ENCODE peak calls at places on chromosomes 5 and 9, in four cellular contexts. Q, E, T and X are unnamed samples.

GRCh38 chr5:145872914-145873313 is at the start of gene GRXCR2:
- DNase-seq in E (no peak), Q (no peak), T (no peak), X (no peak)

GRCh38 chr9:79221084-79221483 is 350.7 kb upstream of the TLE4 start:
- DNase-seq in E (no peak), Q (no peak), T (peak; percentile 84), X (no peak)

GRCh38 chr5:3347741-3348140 is 247.9 kb upstream of the IRX1 start:
- DNase-seq in E (peak; percentile 10), Q (no peak), T (no peak), X (no peak)

GRCh38 chr9:113598883-113599282 is 135.4 kb downstream of the RGS3 start:
- DNase-seq in E (peak; percentile 21), Q (no peak), T (no peak), X (no peak)

GRCh38 chr5:119966028-119966427 is 336.7 kb downstream of the FAM170A start:
- DNase-seq in Q (no peak), T (no peak), E (no peak), X (no peak)

GRCh38 chr5:88665750-88666215 is 217.2 kb downstream of the MEF2C start:
- DNase-seq in E (peak; percentile 66), Q (no peak), T (no peak), X (peak; percentile 54)

GRCh38 chr9:137320555-137321384 is 18.7 kb upstream of the NRARP start:
- DNase-seq in T (no peak), Q (no peak), E (peak; percentile 58), X (no peak)

GRCh38 chr5:5523066-5523505 is 100.6 kb downstream of the ICE1 start:
- DNase-seq in E (no peak), T (peak; percentile 35), Q (peak; percentile 16), X (no peak)

GRCh38 chr5:31361234-31361633 is 167.7 kb downstream of the CDH6 start:
- DNase-seq in E (no peak), T (peak; percentile 76), Q (no peak), X (no peak)

GRCh38 chr9:3526903-3527652 is 1.3 kb upstream of the RFX3 start:
- DNase-seq in T (peak; percentile 13), Q (peak; percentile 76), E (peak; percentile 61), X (peak; percentile 41)

GRCh38 chr5:30050056-30050815 is 1143.2 kb upstream of the CDH6 start:
- DNase-seq in Q (no peak), T (no peak), E (no peak), X (no peak)

GRCh38 chr9:114387678-114388431 is at the start of gene AKNA:
- DNase-seq in E (peak; percentile 85), T (peak; percentile 79), Q (peak; percentile 90), X (peak; percentile 51)

GRCh38 chr9:116387934-116388714 is 234.5 kb downstream of the PAPPA start:
- DNase-seq in E (no peak), Q (no peak), T (no peak), X (no peak)

GRCh38 chr5:124795829-124796228 is 49.4 kb upstream of the ZNF608 start:
- DNase-seq in T (no peak), E (no peak), Q (no peak), X (no peak)

GRCh38 chr5:140821375-140822280 is at the start of gene PCDHA5:
- DNase-seq in T (no peak), E (no peak), Q (no peak), X (no peak)

GRCh38 chr5:113574417-113574816 is 60.9 kb downstream of the YTHDC2 start:
- DNase-seq in E (no peak), Q (no peak), T (peak; percentile 96), X (no peak)

GRCh38 chr9:16384993-16385392 is 485.5 kb downstream of the BNC2 start:
- DNase-seq in Q (no peak), T (no peak), E (no peak), X (no peak)

GRCh38 chr5:132001647-132002561 is 9.6 kb downstream of the ACSL6 start:
- DNase-seq in Q (peak; percentile 49), T (peak; percentile 24), E (peak; percentile 53), X (no peak)

GRCh38 chr5:11269515-11269914 is 508.5 kb upstream of the DAP start:
- DNase-seq in E (no peak), Q (no peak), T (no peak), X (no peak)

GRCh38 chr5:175814676-175815075 is 56.7 kb upstream of the CPLX2 start:
- DNase-seq in T (peak; percentile 73), Q (no peak), E (no peak), X (no peak)

GRCh38 chr9:131610231-131610761 is 65.0 kb downstream of the PRRT1B start:
- DNase-seq in E (no peak), T (peak; percentile 87), Q (no peak), X (no peak)

GRCh38 chr5:125056641-125057345 is 310.4 kb upstream of the ZNF608 start:
- DNase-seq in E (no peak), T (no peak), Q (no peak), X (no peak)

GRCh38 chr5:79227484-79227995 is 8.4 kb upstream of the JMY start:
- DNase-seq in E (no peak), T (no peak), Q (no peak), X (no peak)

GRCh38 chr5:98349251-98349989 is 424.0 kb upstream of the RGMB start:
- DNase-seq in T (peak; percentile 86), Q (peak; percentile 70), E (no peak), X (no peak)

GRCh38 chr9:86563350-86563749 is 209.1 kb upstream of the TUT7 start:
- DNase-seq in E (no peak), Q (no peak), T (peak; percentile 73), X (no peak)

GRCh38 chr5:68419637-68420452 is 204.3 kb downstream of the PIK3R1 start:
- DNase-seq in E (no peak), T (no peak), Q (no peak), X (no peak)

GRCh38 chr5:132747064-132747692 is at the start of gene CCNI2:
- DNase-seq in E (peak; percentile 84), T (no peak), Q (peak; percentile 32), X (no peak)

GRCh38 chr9:69452110-69452780 is 127.2 kb downstream of the ENTREP1 start:
- DNase-seq in Q (no peak), T (no peak), E (no peak), X (peak; percentile 46)

GRCh38 chr5:96721351-96721970 is 59.3 kb downstream of the CAST start:
- DNase-seq in Q (no peak), T (peak; percentile 62), E (no peak), X (no peak)

GRCh38 chr5:154355141-154355611 is 90.6 kb upstream of the SAP30L start:
- DNase-seq in E (peak; percentile 47), T (no peak), Q (peak; percentile 88), X (no peak)

GRCh38 chr9:121609845-121610637 is 41.4 kb upstream of the DAB2IP start:
- DNase-seq in T (peak; percentile 92), Q (peak; percentile 86), E (no peak), X (no peak)

GRCh38 chr9:100105861-100106260 is 6.8 kb downstream of the INVS start:
- DNase-seq in T (no peak), Q (no peak), E (no peak), X (no peak)

GRCh38 chr5:141806626-141807025 is 71.6 kb downstream of the PCDH1 start:
- DNase-seq in T (no peak), E (no peak), Q (no peak), X (no peak)

GRCh38 chr5:153658151-153658550 is 167.7 kb downstream of the GRIA1 start:
- DNase-seq in E (no peak), T (no peak), Q (peak; percentile 35), X (peak; percentile 64)

GRCh38 chr9:2242778-2243395 is 227.7 kb downstream of the SMARCA2 start:
- DNase-seq in T (no peak), Q (peak; percentile 60), E (peak; percentile 39), X (no peak)

GRCh38 chr5:6195711-6196358 is 182.5 kb downstream of the MED10 start:
- DNase-seq in E (no peak), T (no peak), Q (peak; percentile 40), X (no peak)

GRCh38 chr5:56233230-56233629 is at the start of gene ANKRD55:
- DNase-seq in E (no peak), T (no peak), Q (no peak), X (no peak)

DNA sequence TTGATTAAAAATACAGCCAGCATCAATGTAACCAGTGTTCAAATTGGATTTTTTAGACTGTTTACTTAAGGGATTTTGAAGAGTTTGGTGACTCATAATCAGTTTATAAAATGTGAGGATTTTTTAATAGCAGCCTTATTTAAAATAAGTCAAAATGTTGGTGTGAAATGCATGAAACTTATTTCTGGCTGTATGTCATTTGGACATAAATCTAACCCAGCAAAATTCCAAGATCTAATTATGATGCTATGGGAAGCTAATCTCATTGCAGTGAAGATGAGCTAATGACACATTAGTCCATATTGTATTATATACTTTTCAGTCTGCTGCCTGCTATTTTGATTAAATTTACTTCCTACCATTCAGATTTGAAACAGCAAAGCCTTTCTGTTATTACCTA is 140.3 kb downstream of the AOPEP start:
- DNase-seq in E (no peak), Q (no peak), T (peak; percentile 33), X (no peak)
- H3K18ac ChIP-seq in E (no peak overlapping the region), Q (no peak overlapping the region), T (no peak overlapping the region), X (no peak overlapping the region)

GRCh38 chr5:51378415-51378777 is 4.9 kb upstream of the ISL1 start:
- DNase-seq in T (no peak), E (peak; percentile 64), Q (peak; percentile 76), X (peak; percentile 35)
- H3K18ac ChIP-seq in T (no peak overlapping the region), E (no peak overlapping the region), Q (peak overlapping the region; percentile 29), X (no peak overlapping the region)

DNA sequence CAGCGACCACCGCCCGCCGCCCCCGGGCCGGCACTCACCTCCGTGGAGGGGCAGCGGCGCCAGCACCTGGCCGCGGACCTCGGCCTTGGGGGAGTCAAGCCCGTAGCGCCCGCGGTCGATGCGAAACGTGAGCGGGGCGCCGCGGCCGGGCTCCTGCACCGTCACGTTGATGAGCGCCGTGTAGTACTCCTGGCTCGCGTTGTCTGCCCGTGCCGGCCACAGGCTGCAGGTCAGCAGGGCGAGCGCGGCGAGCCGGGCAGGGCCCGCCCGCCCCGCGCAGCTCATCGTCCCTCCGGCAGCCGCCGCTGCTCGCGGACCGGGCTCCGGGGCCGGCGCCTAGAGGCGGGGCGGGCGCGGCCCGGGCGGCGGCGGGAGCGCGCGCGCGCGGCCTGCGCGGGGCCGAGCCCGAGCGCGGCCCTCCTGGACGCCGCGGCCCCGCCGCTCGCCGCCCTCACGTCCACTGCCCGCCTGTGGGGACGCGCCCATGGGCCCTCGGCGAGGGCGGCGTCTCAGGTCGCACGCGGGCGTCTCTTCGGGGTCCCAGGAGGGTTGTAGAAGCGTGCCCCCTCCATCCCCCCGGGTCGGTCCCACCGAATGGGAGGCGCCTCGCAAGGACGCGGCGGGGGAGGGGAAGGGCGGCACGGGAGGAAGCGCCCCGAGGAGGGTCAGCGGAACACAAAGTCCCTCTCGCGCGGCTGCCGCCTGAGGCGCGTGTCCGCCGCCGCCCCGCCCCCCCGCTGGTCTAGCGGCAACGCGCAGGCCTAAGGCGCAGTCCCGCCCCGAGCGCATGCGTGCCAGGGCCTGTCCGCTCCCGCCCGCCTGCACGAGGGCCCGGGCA is at the start of gene RNF130:
- DNase-seq in Q (peak; percentile 95), T (peak; percentile 88), E (peak; percentile 91), X (peak; percentile 92)
- H3K18ac ChIP-seq in Q (peak within 1 kb of the TSS; percentile 89), T (peak within 1 kb of the TSS; percentile 84), E (peak within 1 kb of the TSS; percentile 98), X (peak within 1 kb of the TSS; percentile 99)

DNA sequence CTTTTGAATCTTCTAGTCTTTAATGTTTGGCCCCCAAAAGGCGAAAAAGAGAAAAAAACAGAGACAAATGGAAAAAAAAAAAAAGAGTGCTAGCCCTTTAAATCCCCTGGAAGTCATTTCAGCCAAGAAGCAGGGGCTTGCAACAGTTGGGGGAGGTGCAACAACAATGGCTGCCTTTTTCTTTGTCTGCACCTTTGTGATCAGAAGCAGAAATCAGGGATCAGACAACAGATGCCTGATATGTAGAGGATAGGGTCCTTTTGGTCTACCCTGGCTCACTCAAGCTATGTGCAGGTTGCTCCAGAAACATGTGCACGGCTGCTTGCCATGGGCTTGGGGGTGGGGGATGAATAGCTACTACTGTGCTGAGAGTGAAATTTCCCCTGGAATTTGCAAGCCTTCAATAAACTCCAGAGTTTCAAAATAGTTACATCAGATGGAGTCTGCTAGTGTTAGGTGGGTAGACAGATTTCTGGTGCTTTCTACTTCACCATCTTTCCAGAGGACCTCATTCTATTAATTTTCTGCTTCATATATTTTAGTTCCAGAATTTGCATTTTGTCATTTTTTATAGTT is 150.9 kb downstream of the FGF18 start:
- DNase-seq in T (no peak), Q (peak; percentile 28), E (peak; percentile 31), X (no peak)
- H3K18ac ChIP-seq in T (no peak overlapping the region), Q (no peak overlapping the region), E (peak overlapping the region; percentile 92), X (no peak overlapping the region)